ENCODE peak calls at places on chromosome 14, in six cellular contexts. One of them, this sample, is unnamed.

GRCh38 chr14:34906287-34906686 is 31.1 kb upstream of the BAZ1A start:
- DNase-seq in H9: no peak
- DNase-seq in AG10803: no peak
- DNase-seq in LoVo: no peak
- DNase-seq in coronary artery: no peak
- DNase-seq in neuronal stem cell: no peak
- DNase-seq in this sample: no peak

GRCh38 chr14:24542346-24542936 is 33.6 kb downstream of the CTSG start:
- DNase-seq in H9: no peak
- DNase-seq in coronary artery: no peak
- DNase-seq in AG10803: no peak
- DNase-seq in neuronal stem cell: no peak
- DNase-seq in LoVo: no peak
- DNase-seq in this sample: no peak

GRCh38 chr14:100289916-100290606 is 16.2 kb downstream of the SLC25A29 start:
- DNase-seq in coronary artery: peak; percentile 55
- DNase-seq in LoVo: no peak
- DNase-seq in neuronal stem cell: no peak
- DNase-seq in H9: peak; percentile 38
- DNase-seq in AG10803: no peak
- DNase-seq in this sample: no peak

GRCh38 chr14:60648934-60649814 is at the start of gene SIX1:
- DNase-seq in AG10803: peak; percentile 92
- DNase-seq in coronary artery: peak; percentile 79
- DNase-seq in neuronal stem cell: peak; percentile 88
- DNase-seq in H9: peak; percentile 95
- DNase-seq in LoVo: peak; percentile 72
- DNase-seq in this sample: peak; percentile 91

GRCh38 chr14:93688794-93689193 is 99.5 kb downstream of the PRIMA1 start:
- DNase-seq in neuronal stem cell: no peak
- DNase-seq in LoVo: no peak
- DNase-seq in AG10803: no peak
- DNase-seq in coronary artery: no peak
- DNase-seq in H9: no peak
- DNase-seq in this sample: no peak

GRCh38 chr14:96205059-96205993 is 687 bp downstream of the BDKRB2 start:
- DNase-seq in coronary artery: no peak
- DNase-seq in LoVo: no peak
- DNase-seq in H9: no peak
- DNase-seq in AG10803: no peak
- DNase-seq in neuronal stem cell: no peak
- DNase-seq in this sample: no peak

GRCh38 chr14:53953002-53953827 is 3.4 kb downstream of the BMP4 start:
- DNase-seq in AG10803: peak; percentile 33
- DNase-seq in H9: peak; percentile 86
- DNase-seq in coronary artery: peak; percentile 91
- DNase-seq in neuronal stem cell: no peak
- DNase-seq in LoVo: peak; percentile 59
- DNase-seq in this sample: peak; percentile 68

GRCh38 chr14:50667491-50668007 is 557 bp downstream of the SAV1 start:
- DNase-seq in neuronal stem cell: peak; percentile 18
- DNase-seq in H9: peak; percentile 58
- DNase-seq in coronary artery: no peak
- DNase-seq in AG10803: no peak
- DNase-seq in LoVo: peak; percentile 45
- DNase-seq in this sample: no peak

GRCh38 chr14:102929349-102930137 is 7.1 kb downstream of the AMN start:
- DNase-seq in H9: no peak
- DNase-seq in AG10803: no peak
- DNase-seq in neuronal stem cell: no peak
- DNase-seq in coronary artery: no peak
- DNase-seq in LoVo: no peak
- DNase-seq in this sample: no peak

GRCh38 chr14:68790656-68791077 is 2.2 kb downstream of the ZFP36L1 start:
- DNase-seq in neuronal stem cell: no peak
- DNase-seq in coronary artery: peak; percentile 68
- DNase-seq in LoVo: no peak
- DNase-seq in AG10803: no peak
- DNase-seq in H9: no peak
- DNase-seq in this sample: no peak

GRCh38 chr14:64193821-64194220 is 100.3 kb downstream of the ESR2 start:
- DNase-seq in neuronal stem cell: no peak
- DNase-seq in LoVo: no peak
- DNase-seq in H9: no peak
- DNase-seq in AG10803: no peak
- DNase-seq in coronary artery: no peak
- DNase-seq in this sample: peak; percentile 4

GRCh38 chr14:92944976-92945375 is 22.0 kb downstream of the CHGA start:
- DNase-seq in neuronal stem cell: no peak
- DNase-seq in H9: no peak
- DNase-seq in AG10803: no peak
- DNase-seq in LoVo: no peak
- DNase-seq in coronary artery: no peak
- DNase-seq in this sample: no peak

GRCh38 chr14:52125885-52126284 is 57.0 kb upstream of the NID2 start:
- DNase-seq in neuronal stem cell: no peak
- DNase-seq in coronary artery: no peak
- DNase-seq in H9: no peak
- DNase-seq in LoVo: no peak
- DNase-seq in AG10803: no peak
- DNase-seq in this sample: no peak

GRCh38 chr14:71720978-71721624 is 211.1 kb upstream of the RGS6 start:
- DNase-seq in neuronal stem cell: peak; percentile 36
- DNase-seq in coronary artery: no peak
- DNase-seq in AG10803: peak; percentile 85
- DNase-seq in H9: peak; percentile 73
- DNase-seq in LoVo: peak; percentile 21
- DNase-seq in this sample: peak; percentile 65

GRCh38 chr14:96160030-96160912 is 44.4 kb upstream of the BDKRB2 start:
- DNase-seq in coronary artery: peak; percentile 46
- DNase-seq in H9: peak; percentile 6
- DNase-seq in LoVo: no peak
- DNase-seq in AG10803: no peak
- DNase-seq in neuronal stem cell: no peak
- DNase-seq in this sample: no peak

GRCh38 chr14:55705651-55706340 is 125.8 kb downstream of the KTN1 start:
- DNase-seq in H9: no peak
- DNase-seq in AG10803: no peak
- DNase-seq in LoVo: no peak
- DNase-seq in neuronal stem cell: no peak
- DNase-seq in coronary artery: no peak
- DNase-seq in this sample: no peak

GRCh38 chr14:54369343-54369742 is 27.5 kb upstream of the CDKN3 start:
- DNase-seq in neuronal stem cell: no peak
- DNase-seq in H9: no peak
- DNase-seq in LoVo: no peak
- DNase-seq in AG10803: peak; percentile 31
- DNase-seq in coronary artery: no peak
- DNase-seq in this sample: no peak

GRCh38 chr14:80621701-80622100 is 319.8 kb downstream of the CEP128 start:
- DNase-seq in H9: no peak
- DNase-seq in AG10803: peak; percentile 74
- DNase-seq in neuronal stem cell: no peak
- DNase-seq in LoVo: no peak
- DNase-seq in coronary artery: no peak
- DNase-seq in this sample: peak; percentile 81

GRCh38 chr14:33569844-33570716 is 380.8 kb downstream of the EGLN3 start:
- DNase-seq in neuronal stem cell: no peak
- DNase-seq in LoVo: no peak
- DNase-seq in coronary artery: no peak
- DNase-seq in AG10803: no peak
- DNase-seq in H9: no peak
- DNase-seq in this sample: peak; percentile 46

GRCh38 chr14:32571551-32571950 is 242.5 kb downstream of the AKAP6 start:
- DNase-seq in AG10803: no peak
- DNase-seq in coronary artery: no peak
- DNase-seq in LoVo: no peak
- DNase-seq in H9: no peak
- DNase-seq in neuronal stem cell: no peak
- DNase-seq in this sample: no peak